ENCODE peak calls at places on chromosome 1, in ten cellular contexts. U is ACHN; F is HFFc6; S is BE2C; N is putamen; B is H9; Q is NCI-H2081; E is activated naive CD4-positive, alpha-beta T cell treated with Interleukin-2 at 50 U/mL for 16 hours; R is endothelial cell; D is mucosa of gallbladder. Z is an unnamed sample.

GRCh38 chr1:237111807-237112206 is 69.8 kb downstream of the RYR2 start:
- DNase-seq in B (no peak), S (no peak), D (no peak), F (no peak), N (no peak), Q (no peak), E (no peak), U (no peak), R (no peak), Z (no peak)

GRCh38 chr1:61140778-61141177 is 58.4 kb downstream of the NFIA start:
- DNase-seq in B (no peak), E (no peak), R (no peak), Q (no peak), F (no peak), U (no peak), D (no peak), S (no peak), N (no peak), Z (no peak)

GRCh38 chr1:183209533-183210158 is 23.6 kb downstream of the LAMC2 start:
- DNase-seq in U (peak; percentile 92), E (no peak), R (no peak), N (no peak), S (no peak), B (no peak), D (no peak), Q (no peak), F (peak; percentile 91), Z (no peak)

GRCh38 chr1:30734106-30734505 is 10.7 kb upstream of the MATN1 start:
- DNase-seq in F (no peak), S (no peak), B (no peak), D (no peak), E (no peak), R (no peak), Q (no peak), U (no peak), N (no peak), Z (no peak)

GRCh38 chr1:232635778-232636356 is 5.9 kb upstream of the SIPA1L2 start:
- DNase-seq in F (peak; percentile 62), D (no peak), R (no peak), N (no peak), B (no peak), U (peak; percentile 58), E (no peak), S (no peak), Q (peak; percentile 73), Z (peak; percentile 74)

GRCh38 chr1:39943471-39944290 is 11.3 kb upstream of the MFSD2A start:
- DNase-seq in U (no peak), E (no peak), S (no peak), R (no peak), D (no peak), N (no peak), B (no peak), F (no peak), Q (no peak), Z (no peak)

GRCh38 chr1:37472281-37472680 is 2.1 kb upstream of the ZC3H12A start:
- DNase-seq in S (no peak), F (no peak), E (no peak), N (no peak), Q (no peak), R (no peak), D (no peak), B (no peak), U (peak; percentile 61), Z (no peak)

GRCh38 chr1:159856576-159856975 is 5.9 kb downstream of the VSIG8 start:
- DNase-seq in E (no peak), U (no peak), S (no peak), N (no peak), F (no peak), D (no peak), R (no peak), Q (no peak), B (no peak), Z (no peak)

GRCh38 chr1:4108341-4108740 is 208.3 kb upstream of the C1orf174 start:
- DNase-seq in Q (no peak), E (no peak), S (no peak), N (no peak), F (no peak), B (no peak), D (no peak), R (no peak), U (no peak), Z (no peak)

GRCh38 chr1:20402585-20403422 is 83.2 kb downstream of the CAMK2N1 start:
- DNase-seq in U (no peak), D (no peak), B (peak; percentile 24), F (no peak), S (no peak), Q (no peak), R (no peak), N (no peak), E (no peak), Z (peak; percentile 43)

GRCh38 chr1:211703812-211704566 is 28.6 kb upstream of the NEK2 start:
- DNase-seq in E (no peak), B (no peak), F (no peak), R (no peak), S (no peak), D (no peak), Q (peak; percentile 64), N (no peak), U (no peak), Z (no peak)

GRCh38 chr1:39816431-39817090 is 27.9 kb upstream of the BMP8B start:
- DNase-seq in Q (peak; percentile 54), B (peak; percentile 82), N (peak; percentile 29), E (peak; percentile 63), R (peak; percentile 72), U (peak; percentile 42), S (peak; percentile 58), D (peak; percentile 69), F (peak; percentile 85), Z (peak; percentile 75)

GRCh38 chr1:28172690-28173150 is 3.8 kb downstream of the PTAFR start:
- DNase-seq in B (no peak), F (no peak), D (peak; percentile 47), S (no peak), U (no peak), Q (no peak), N (peak; percentile 28), R (no peak), E (peak; percentile 36), Z (peak; percentile 48)

GRCh38 chr1:226526801-226527595 is 21.6 kb upstream of the STUM start:
- DNase-seq in E (no peak), S (peak; percentile 38), R (peak; percentile 48), D (no peak), U (no peak), F (no peak), B (peak; percentile 85), N (no peak), Q (no peak), Z (peak; percentile 61)

GRCh38 chr1:182084487-182085316 is 23.2 kb upstream of the ZNF648 start:
- DNase-seq in U (peak; percentile 76), R (peak; percentile 94), Q (peak; percentile 72), N (peak; percentile 86), F (peak; percentile 71), S (peak; percentile 73), E (peak; percentile 82), B (peak; percentile 93), D (peak; percentile 90), Z (peak; percentile 85)

GRCh38 chr1:30058966-30059365 is 664.4 kb downstream of the MATN1 start:
- DNase-seq in Q (no peak), S (peak; percentile 14), D (no peak), F (peak; percentile 94), R (no peak), B (no peak), U (no peak), E (no peak), N (no peak), Z (peak; percentile 50)

GRCh38 chr1:54459714-54460113 is 53.5 kb upstream of the SSBP3 start:
- DNase-seq in D (peak; percentile 41), S (peak; percentile 81), N (no peak), U (no peak), Q (no peak), B (no peak), E (no peak), F (no peak), R (no peak), Z (no peak)

GRCh38 chr1:163796394-163796821 is 474.7 kb downstream of the NUF2 start:
- DNase-seq in S (no peak), B (no peak), R (no peak), U (no peak), F (peak; percentile 46), N (no peak), Q (peak; percentile 14), D (no peak), E (no peak), Z (no peak)

GRCh38 chr1:27979151-27979858 is 19.5 kb downstream of the XKR8 start:
- DNase-seq in S (no peak), D (no peak), U (peak; percentile 61), B (no peak), E (no peak), R (no peak), F (peak; percentile 70), N (peak; percentile 57), Q (no peak), Z (peak; percentile 35)

GRCh38 chr1:88035578-88035977 is 648.5 kb upstream of the PKN2 start:
- DNase-seq in N (no peak), S (no peak), R (no peak), F (no peak), E (no peak), U (no peak), B (peak; percentile 65), Q (no peak), D (no peak), Z (no peak)

GRCh38 chr1:116804736-116805135 is 50.5 kb downstream of the CD2 start:
- DNase-seq in B (no peak), F (no peak), Q (no peak), N (no peak), S (no peak), D (no peak), U (no peak), E (no peak), R (no peak), Z (no peak)

GRCh38 chr1:224378855-224379631 is 22.4 kb downstream of the CNIH4 start:
- DNase-seq in F (no peak), N (no peak), B (no peak), E (no peak), U (no peak), R (no peak), D (no peak), S (no peak), Q (no peak), Z (no peak)

GRCh38 chr1:41806472-41807155 is 112.1 kb downstream of the HIVEP3 start:
- DNase-seq in B (no peak), N (no peak), Q (no peak), E (peak; percentile 76), R (no peak), S (no peak), U (no peak), D (no peak), F (no peak), Z (no peak)

GRCh38 chr1:175155473-175155856 is 37.1 kb downstream of the KIAA0040 start:
- DNase-seq in D (no peak), B (no peak), E (no peak), F (no peak), U (no peak), S (no peak), Q (no peak), N (no peak), R (no peak), Z (no peak)

GRCh38 chr1:165364432-165365133 is 8.1 kb upstream of the LMX1A start:
- DNase-seq in S (no peak), U (no peak), R (no peak), E (no peak), N (no peak), F (no peak), Q (no peak), B (no peak), D (no peak), Z (no peak)

GRCh38 chr1:197485790-197486189 is 217.7 kb downstream of the CRB1 start:
- DNase-seq in N (no peak), U (no peak), B (no peak), S (no peak), F (no peak), D (no peak), R (no peak), Q (no peak), E (no peak), Z (no peak)

GRCh38 chr1:6955357-6956154 is 170.3 kb downstream of the CAMTA1 start:
- DNase-seq in F (no peak), E (no peak), D (no peak), R (no peak), U (no peak), S (no peak), N (no peak), B (no peak), Q (no peak), Z (no peak)

GRCh38 chr1:224459051-224459450 is 24.5 kb upstream of the WDR26 start:
- DNase-seq in S (no peak), D (peak; percentile 17), B (no peak), R (no peak), N (no peak), Q (no peak), E (no peak), U (no peak), F (no peak), Z (peak; percentile 12)